ENCODE peak calls at places on chromosomes 12 and 14, in four cellular contexts. J is fibroblast of lung; D is psoas muscle; Q is stimulated activated CD4-positive, alpha-beta T cell treated with anti-CD3 and anti-CD28 coated beads, Interleukin-12 subunit alpha, Interleukin-12 subunit beta, amount 100 ng/mL, for 4 hours. P is an unnamed sample.

GRCh38 chr12:27838543-27838942 is 58.5 kb upstream of the MANSC4 start:
- DNase-seq in J (no peak), D (no peak), Q (no peak), P (no peak)

GRCh38 chr14:77638738-77639137 is 22.3 kb upstream of the SPTLC2 start:
- DNase-seq in J (peak), D (no peak), Q (no peak), P (no peak)

GRCh38 chr12:9760699-9761406 is at the start of gene CD69:
- DNase-seq in J (no peak), D (no peak), Q (peak), P (no peak)

GRCh38 chr14:99199854-99200653 is 71.9 kb downstream of the BCL11B start:
- DNase-seq in J (no peak), D (peak), Q (no peak), P (peak)

GRCh38 chr12:31510034-31510433 is 80.9 kb downstream of the DENND5B start:
- DNase-seq in J (no peak), D (no peak), Q (no peak), P (no peak)

GRCh38 chr12:17284873-17285272 is 678.9 kb upstream of the LMO3 start:
- DNase-seq in J (no peak), D (no peak), Q (no peak), P (no peak)

GRCh38 chr12:9149372-9149771 is 33.7 kb upstream of the A2M start:
- DNase-seq in J (no peak), D (no peak), Q (no peak), P (no peak)

GRCh38 chr14:79516009-79516408 is 695.3 kb downstream of the DIO2 start:
- DNase-seq in J (no peak), D (no peak), Q (no peak), P (no peak)

GRCh38 chr14:92945544-92945943 is 22.6 kb downstream of the CHGA start:
- DNase-seq in J (no peak), D (peak), Q (no peak), P (no peak)

P was measured in left ventricle myocardium inferior.